ENCODE peak calls at places on chromosomes 5 and 9, in nine cellular contexts. V is fibroblast of the aortic adventitia, C is AG09309, J is upper lobe of left lung, G is skeletal muscle cell, A is lung, B is mesendoderm, X is BJ, N is spleen. I is an unnamed sample.

GRCh38 chr9:108477538-108478006 is 378.2 kb downstream of the ACTL7B start:
- DNase-seq in A (no peak), N (no peak), B (no peak), G (peak), V (peak), C (peak), J (no peak), X (no peak), I (no peak)

GRCh38 chr5:136014049-136014516 is 14.7 kb upstream of the TGFBI start:
- DNase-seq in X (no peak), V (peak), C (no peak), B (no peak), G (peak), A (peak), J (peak), N (no peak), I (no peak)

GRCh38 chr9:129480227-129480626 is 140.7 kb downstream of the C9orf50 start:
- DNase-seq in G (no peak), A (no peak), V (peak), N (no peak), J (no peak), C (no peak), X (no peak), B (peak), I (no peak)

GRCh38 chr9:100473271-100474081 is 527 bp downstream of the TMEFF1 start:
- DNase-seq in A (no peak), X (no peak), N (peak), C (no peak), V (peak), J (no peak), G (no peak), B (peak), I (no peak)

GRCh38 chr9:29866556-29866955 is 2293.3 kb upstream of the C9orf72 start:
- DNase-seq in B (peak), J (no peak), N (no peak), V (no peak), A (no peak), G (no peak), X (no peak), C (no peak), I (no peak)

GRCh38 chr5:1195916-1196315 is 5.5 kb upstream of the SLC6A19 start:
- DNase-seq in C (no peak), A (no peak), B (no peak), V (no peak), J (no peak), N (no peak), G (no peak), X (no peak), I (no peak)

GRCh38 chr9:126735482-126735881 is 69.4 kb upstream of the ZBTB43 start:
- DNase-seq in B (no peak), X (no peak), A (no peak), C (no peak), G (no peak), N (no peak), V (no peak), J (no peak), I (no peak)

GRCh38 chr5:88190106-88190834 is 78.4 kb downstream of the TMEM161B start:
- DNase-seq in G (no peak), N (no peak), X (no peak), V (peak), J (no peak), B (peak), A (no peak), C (no peak), I (no peak)

GRCh38 chr5:160651682-160652645 is 200.0 kb downstream of the ATP10B start:
- DNase-seq in X (no peak), J (no peak), C (no peak), B (no peak), V (no peak), G (no peak), N (no peak), A (no peak), I (no peak)

GRCh38 chr5:55037046-55037771 is 13.2 kb downstream of the GZMK start:
- DNase-seq in C (no peak), V (peak), N (no peak), A (no peak), B (peak), J (peak), X (no peak), G (no peak), I (no peak)

GRCh38 chr9:73176450-73176875 is 24.8 kb downstream of the ANXA1 start:
- DNase-seq in V (peak), C (no peak), J (no peak), B (no peak), A (no peak), G (no peak), X (no peak), N (no peak), I (no peak)

GRCh38 chr5:58477760-58478159 is 13.5 kb upstream of the GAPT start:
- DNase-seq in C (no peak), N (no peak), G (no peak), A (no peak), B (no peak), V (no peak), X (no peak), J (no peak), I (peak)

GRCh38 chr9:121326130-121326838 is 43.8 kb downstream of the STOM start:
- DNase-seq in B (peak), X (peak), C (no peak), G (peak), J (peak), N (peak), V (peak), A (peak), I (no peak)

GRCh38 chr9:68705636-68706578 is 867 bp downstream of the PIP5K1B start:
- DNase-seq in V (no peak), B (peak), G (no peak), N (peak), J (no peak), X (no peak), C (no peak), A (no peak), I (no peak)

GRCh38 chr5:7548576-7548975 is 152.6 kb downstream of the ADCY2 start:
- DNase-seq in N (no peak), X (no peak), A (no peak), G (no peak), C (no peak), V (no peak), J (no peak), B (no peak), I (no peak)

GRCh38 chr9:33620738-33621439 is 96.8 kb downstream of the ANKRD18B start:
- DNase-seq in X (peak), G (peak), C (peak), V (peak), A (no peak), J (no peak), B (peak), N (no peak), I (no peak)

GRCh38 chr5:76403963-76404693 is 1.0 kb downstream of the IQGAP2 start:
- DNase-seq in C (no peak), J (peak), X (no peak), G (no peak), N (peak), A (peak), V (no peak), B (peak), I (no peak)

GRCh38 chr9:128361296-128361980 is 9.7 kb upstream of the URM1 start:
- DNase-seq in C (no peak), V (no peak), A (no peak), G (no peak), N (no peak), J (no peak), X (no peak), B (no peak), I (no peak)
- H3K4me3 ChIP-seq in C (peak), V (no peak), A (no peak), G (peak), N (peak), J (peak), X (no peak), B (no peak), I (no peak)

DNA sequence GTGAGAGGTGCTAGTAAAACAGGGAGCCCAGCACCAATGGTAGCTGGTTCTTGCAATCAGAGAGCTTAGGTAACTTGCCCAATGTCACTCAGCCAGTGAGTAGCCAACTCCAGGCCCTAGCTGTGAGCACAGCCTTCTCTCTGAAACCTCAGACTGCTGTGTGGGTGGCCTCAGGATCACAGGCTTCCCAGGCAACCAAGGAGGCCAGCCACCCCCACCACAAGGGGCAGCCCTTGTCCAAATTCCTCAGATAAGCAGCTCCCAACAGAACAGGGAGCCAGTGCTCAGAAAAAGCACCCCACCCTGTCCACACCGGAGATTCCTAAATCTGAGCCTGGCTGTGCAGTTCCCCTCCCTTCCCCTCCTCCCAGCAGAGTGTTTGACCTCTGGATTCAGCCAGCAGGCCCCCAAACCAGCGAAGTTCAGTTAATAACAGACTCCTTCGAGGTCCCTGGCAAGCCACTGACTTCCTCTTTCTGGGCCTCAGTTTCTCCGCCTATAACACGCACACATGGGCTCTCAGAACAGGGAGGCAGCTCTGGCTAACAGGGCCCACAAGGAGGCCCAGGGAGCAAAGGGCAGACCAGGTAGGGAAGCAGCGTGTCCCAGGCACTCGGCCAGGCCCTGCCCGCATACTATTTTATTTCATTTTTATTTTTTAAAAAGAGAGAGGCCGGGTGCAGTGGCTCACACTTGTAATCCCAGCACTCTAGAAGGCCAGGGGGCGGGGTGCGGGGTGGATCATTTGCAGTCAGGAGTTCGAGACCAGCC is 2.7 kb downstream of the EEIG1 start:
- DNase-seq in C (peak), J (peak), B (peak), N (no peak), A (peak), G (no peak), X (no peak), V (peak), I (no peak)
- H3K4me3 ChIP-seq in C (peak), J (peak), B (no peak), N (peak), A (no peak), G (peak), X (peak), V (peak), I (peak)

GRCh38 chr9:87500491-87500890 is 2.8 kb downstream of the DAPK1 start:
- DNase-seq in N (no peak), G (no peak), A (no peak), B (no peak), X (no peak), C (no peak), J (no peak), V (no peak), I (no peak)

GRCh38 chr9:87498046-87498815 is 564 bp downstream of the DAPK1 start:
- DNase-seq in A (peak), C (no peak), G (no peak), V (peak), J (peak), X (no peak), N (peak), B (peak), I (no peak)

GRCh38 chr9:87498816-87499454 is 1.3 kb downstream of the DAPK1 start:
- DNase-seq in X (no peak), C (no peak), B (no peak), N (no peak), A (no peak), J (no peak), V (no peak), G (no peak), I (no peak)

GRCh38 chr9:87500894-87501656 is 3.4 kb downstream of the DAPK1 start:
- DNase-seq in A (no peak), V (no peak), J (no peak), X (no peak), C (no peak), G (no peak), B (no peak), N (no peak), I (no peak)

GRCh38 chr9:87499455-87500015 is 1.9 kb downstream of the DAPK1 start:
- DNase-seq in X (no peak), A (no peak), B (no peak), G (no peak), J (no peak), V (no peak), C (no peak), N (no peak), I (no peak)
- H3K4me3 ChIP-seq in X (no peak), A (no peak), B (peak), G (no peak), J (peak), V (peak), C (no peak), N (no peak), I (no peak)

DNA sequence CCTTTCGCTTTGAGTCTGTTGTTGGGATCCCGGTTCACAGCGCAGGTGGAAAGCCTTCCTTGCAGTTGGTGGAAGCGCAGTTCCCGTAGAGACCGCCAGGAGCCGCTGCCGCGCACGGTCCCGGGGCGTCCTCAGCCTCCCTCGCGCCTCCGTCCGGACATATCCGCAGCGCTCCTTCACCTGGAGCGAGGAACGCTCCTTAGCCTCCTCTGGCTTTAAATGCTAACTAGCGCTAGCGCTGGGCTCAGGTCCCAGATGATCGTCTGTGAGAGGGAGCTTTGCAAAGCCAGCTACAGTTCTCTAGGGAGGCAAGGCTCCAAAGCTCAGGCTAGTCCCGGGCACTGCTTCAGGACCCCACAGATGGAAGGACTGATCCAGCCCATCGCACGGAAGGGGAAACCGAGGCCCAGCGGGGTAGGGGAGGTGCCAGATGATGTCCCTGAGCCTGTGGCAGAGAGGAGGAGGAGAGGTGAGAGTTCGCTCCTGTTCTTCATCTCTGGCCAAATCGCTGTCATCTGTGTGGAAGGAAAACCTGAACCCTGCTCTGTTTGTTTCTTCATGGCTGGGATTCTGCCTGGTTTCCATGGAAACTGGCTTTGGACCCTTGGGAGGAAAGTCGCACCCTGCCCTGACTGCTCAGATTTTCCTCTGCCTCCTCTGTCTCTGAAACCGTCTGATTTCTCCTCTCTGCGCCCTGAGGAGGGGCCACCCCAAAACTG is 31.4 kb downstream of the COL15A1 start:
- DNase-seq in B (peak), V (peak), A (peak), J (peak), X (no peak), C (no peak), N (peak), G (no peak), I (peak)
- H3K4me3 ChIP-seq in B (no peak), V (peak), A (no peak), J (peak), X (no peak), C (no peak), N (no peak), G (peak), I (no peak)

GRCh38 chr9:4489919-4490704 is at the start of gene SLC1A1:
- DNase-seq in C (peak), J (peak), X (no peak), A (peak), G (no peak), V (peak), N (no peak), B (peak), I (no peak)

GRCh38 chr9:4494337-4494736 is 4.1 kb downstream of the SLC1A1 start:
- DNase-seq in A (no peak), J (no peak), N (no peak), B (no peak), C (no peak), X (no peak), G (no peak), V (no peak), I (no peak)

GRCh38 chr9:4489562-4489918 is 728 bp upstream of the SLC1A1 start:
- DNase-seq in A (no peak), G (no peak), J (peak), V (peak), B (peak), X (no peak), C (no peak), N (no peak), I (no peak)

GRCh38 chr9:4491621-4491975 is 1.3 kb downstream of the SLC1A1 start:
- DNase-seq in G (no peak), C (no peak), X (no peak), B (peak), J (peak), N (no peak), V (no peak), A (peak), I (no peak)

DNA sequence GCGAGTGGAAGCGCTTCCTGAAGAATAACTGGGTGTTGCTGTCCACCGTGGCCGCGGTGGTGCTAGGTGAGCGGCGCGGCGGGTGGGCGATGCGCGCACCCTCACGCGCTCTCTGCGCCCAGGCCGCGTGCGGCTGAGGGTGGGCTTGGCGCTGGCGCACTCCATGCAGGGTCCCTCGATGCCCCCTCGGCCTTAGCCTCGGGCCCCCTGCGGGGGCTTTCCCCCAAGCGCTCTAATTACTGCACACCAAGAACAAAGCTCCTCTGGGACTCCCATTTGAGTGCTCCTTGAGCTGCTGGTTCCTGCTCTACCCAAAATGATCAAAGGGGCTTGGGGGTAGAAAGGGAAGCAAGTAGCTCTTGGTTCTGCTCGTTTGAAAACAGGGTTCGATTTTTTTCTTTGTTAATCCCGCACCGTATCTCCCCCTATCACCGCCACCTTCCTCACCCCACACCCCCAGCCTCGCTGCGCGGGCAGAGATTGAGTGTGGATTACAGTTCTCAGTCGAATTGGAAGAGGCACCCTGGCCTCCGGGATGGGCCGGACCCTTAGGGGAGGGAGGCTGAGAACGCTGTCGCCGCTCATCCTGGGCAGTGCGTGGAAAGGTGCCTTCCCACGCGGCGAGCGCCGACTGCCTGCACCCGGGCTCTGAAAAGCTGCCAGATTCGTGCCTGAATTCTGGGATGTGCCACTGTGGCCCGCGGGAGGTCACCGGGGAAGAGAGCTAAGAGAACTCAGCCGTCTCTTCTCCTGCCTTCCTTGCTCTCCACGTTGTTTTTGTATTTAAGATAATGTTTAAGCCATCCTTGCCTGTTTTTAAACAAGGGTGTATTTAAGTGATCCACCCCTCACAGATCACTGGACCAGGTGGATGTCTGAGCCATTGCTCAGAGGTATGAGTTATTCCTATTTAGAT is 695 bp downstream of the SLC1A1 start:
- DNase-seq in V (no peak), C (no peak), X (no peak), A (no peak), J (no peak), G (no peak), B (peak), N (no peak), I (no peak)
- H3K4me3 ChIP-seq in V (peak), C (peak), X (peak), A (peak), J (peak), G (peak), B (peak), N (peak), I (peak)

DNA sequence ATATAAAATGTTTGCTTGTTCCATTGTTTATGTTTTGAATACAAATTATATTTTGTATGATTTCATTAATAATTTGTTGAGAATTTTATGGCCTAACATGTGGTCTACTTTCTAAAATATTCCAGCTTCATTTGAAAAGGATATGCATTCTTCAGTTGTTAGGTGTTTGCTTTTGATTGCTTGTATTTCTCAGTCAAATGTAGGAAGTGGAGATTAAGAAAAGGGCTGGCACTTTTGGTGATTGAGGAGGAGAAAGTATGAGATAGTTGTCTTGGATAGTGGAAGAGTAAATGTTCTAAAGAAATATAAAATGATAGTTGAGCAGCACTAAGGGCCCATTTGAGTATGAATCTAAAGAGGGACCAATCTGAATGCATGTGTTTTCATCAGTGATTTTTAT is 23.1 kb downstream of the JAK2 start:
- DNase-seq in A (no peak), B (no peak), X (no peak), N (no peak), G (no peak), V (no peak), J (no peak), C (no peak), I (no peak)
- H3K4me3 ChIP-seq in A (no peak), B (no peak), X (no peak), N (no peak), G (no peak), V (no peak), J (no peak), C (no peak), I (no peak)

DNA sequence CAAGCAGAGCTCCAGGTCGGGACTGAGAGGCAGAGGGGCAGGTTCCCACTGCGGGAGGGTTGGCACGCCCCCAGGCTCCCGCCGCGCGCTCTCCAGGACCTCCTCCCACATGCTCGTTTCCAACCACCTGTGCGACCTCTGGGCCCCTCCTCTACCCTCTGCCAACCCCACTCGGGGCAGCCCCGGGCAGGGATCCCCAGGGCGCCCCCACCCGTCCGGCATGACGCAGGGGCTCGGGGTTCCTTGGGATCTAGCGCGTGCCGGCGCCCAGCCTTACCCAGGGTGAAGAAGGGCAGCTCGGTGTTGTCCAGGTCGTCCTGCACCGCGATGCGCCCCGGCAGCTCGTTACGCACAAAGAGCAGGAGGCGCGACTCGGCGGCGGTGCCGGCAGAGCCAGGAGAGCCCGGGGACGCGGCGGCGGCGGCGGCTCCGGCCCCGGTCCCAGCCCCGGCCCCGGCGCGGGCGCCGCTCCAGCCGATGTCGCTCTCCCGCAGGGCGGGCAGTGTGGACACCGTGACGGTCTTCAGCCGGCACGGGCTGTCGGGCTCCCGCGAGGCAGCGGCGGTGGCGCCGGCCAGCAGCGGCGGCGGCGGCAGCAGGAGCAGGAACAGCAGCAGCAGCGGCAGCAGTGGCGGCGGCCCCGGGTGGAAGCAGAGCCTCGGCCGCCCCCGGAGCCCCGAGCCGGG is 494 bp downstream of the ASTN2 start:
- DNase-seq in C (no peak), N (no peak), G (no peak), B (peak), A (no peak), V (peak), X (no peak), J (no peak), I (no peak)
- H3K4me3 ChIP-seq in C (peak), N (peak), G (peak), B (peak), A (peak), V (peak), X (peak), J (peak), I (no peak)